ENCODE peak calls at places on chromosomes 7 and 10, in ten cellular contexts. One of them, this sample, is unnamed. For H3K27me3, the result is how much of the 10 kb centered on the place peaks cover.

GRCh38 chr7:135160098-135160857 is 10.2 kb downstream of the CYREN start:
- DNase-seq in BJ: no peak
- DNase-seq in SK-N-SH: no peak
- DNase-seq in cardiac muscle cell: no peak
- DNase-seq in GM06990: no peak
- DNase-seq in AG04450: no peak
- DNase-seq in tibial nerve: no peak
- DNase-seq in tibial artery: no peak
- DNase-seq in mammary epithelial cell: no peak
- DNase-seq in heart left ventricle: no peak
- DNase-seq in this sample: no peak

GRCh38 chr10:43137701-43137970 is 609 bp upstream of the CSGALNACT2 start:
- DNase-seq in BJ: no peak
- DNase-seq in SK-N-SH: peak
- DNase-seq in cardiac muscle cell: peak
- DNase-seq in GM06990: no peak
- DNase-seq in AG04450: no peak
- DNase-seq in tibial nerve: no peak
- DNase-seq in tibial artery: no peak
- DNase-seq in mammary epithelial cell: no peak
- DNase-seq in heart left ventricle: peak
- DNase-seq in this sample: peak

GRCh38 chr10:56622335-56622973 is 261.4 kb upstream of the ZWINT start:
- DNase-seq in BJ: no peak
- DNase-seq in SK-N-SH: no peak
- DNase-seq in cardiac muscle cell: no peak
- DNase-seq in GM06990: peak
- DNase-seq in AG04450: no peak
- DNase-seq in tibial nerve: no peak
- DNase-seq in tibial artery: no peak
- DNase-seq in mammary epithelial cell: no peak
- DNase-seq in heart left ventricle: no peak
- DNase-seq in this sample: no peak

GRCh38 chr7:150406565-150407421 is 27.7 kb downstream of the ZNF775 start:
- DNase-seq in BJ: no peak
- DNase-seq in SK-N-SH: no peak
- DNase-seq in cardiac muscle cell: no peak
- DNase-seq in GM06990: peak
- DNase-seq in AG04450: no peak
- DNase-seq in tibial nerve: no peak
- DNase-seq in tibial artery: no peak
- DNase-seq in mammary epithelial cell: no peak
- DNase-seq in heart left ventricle: peak
- DNase-seq in this sample: no peak

GRCh38 chr10:49649936-49650723 is 29.3 kb upstream of the C10orf53 start:
- DNase-seq in BJ: no peak
- DNase-seq in SK-N-SH: peak
- DNase-seq in cardiac muscle cell: no peak
- DNase-seq in GM06990: no peak
- DNase-seq in AG04450: no peak
- DNase-seq in tibial nerve: no peak
- DNase-seq in tibial artery: no peak
- DNase-seq in mammary epithelial cell: no peak
- DNase-seq in heart left ventricle: no peak
- DNase-seq in this sample: no peak

GRCh38 chr10:112585052-112585451 is 138.0 kb downstream of the VTI1A start:
- DNase-seq in BJ: no peak
- DNase-seq in SK-N-SH: no peak
- DNase-seq in cardiac muscle cell: no peak
- DNase-seq in GM06990: no peak
- DNase-seq in AG04450: no peak
- DNase-seq in tibial nerve: no peak
- DNase-seq in tibial artery: peak
- DNase-seq in mammary epithelial cell: peak
- DNase-seq in heart left ventricle: no peak
- DNase-seq in this sample: no peak

GRCh38 chr7:31957090-31957720 is 113.0 kb downstream of the PDE1C start:
- DNase-seq in BJ: no peak
- DNase-seq in SK-N-SH: no peak
- DNase-seq in cardiac muscle cell: no peak
- DNase-seq in GM06990: no peak
- DNase-seq in AG04450: no peak
- DNase-seq in tibial nerve: no peak
- DNase-seq in tibial artery: no peak
- DNase-seq in mammary epithelial cell: no peak
- DNase-seq in heart left ventricle: no peak
- DNase-seq in this sample: no peak

GRCh38 chr7:87000344-87000743 is 59.1 kb downstream of the ELAPOR2 start:
- DNase-seq in BJ: no peak
- DNase-seq in SK-N-SH: no peak
- DNase-seq in cardiac muscle cell: no peak
- DNase-seq in GM06990: no peak
- DNase-seq in AG04450: no peak
- DNase-seq in tibial nerve: no peak
- DNase-seq in tibial artery: no peak
- DNase-seq in mammary epithelial cell: no peak
- DNase-seq in heart left ventricle: no peak
- DNase-seq in this sample: no peak

GRCh38 chr7:30927040-30927439 is 15.4 kb downstream of the AQP1 start:
- DNase-seq in BJ: no peak
- DNase-seq in SK-N-SH: peak
- DNase-seq in cardiac muscle cell: no peak
- DNase-seq in GM06990: no peak
- DNase-seq in AG04450: no peak
- DNase-seq in tibial nerve: peak
- DNase-seq in tibial artery: no peak
- DNase-seq in mammary epithelial cell: no peak
- DNase-seq in heart left ventricle: no peak
- DNase-seq in this sample: peak

GRCh38 chr10:58951750-58952149 is 224.7 kb upstream of the PHYHIPL start:
- DNase-seq in BJ: peak
- DNase-seq in SK-N-SH: no peak
- DNase-seq in cardiac muscle cell: no peak
- DNase-seq in GM06990: no peak
- DNase-seq in AG04450: no peak
- DNase-seq in tibial nerve: peak
- DNase-seq in tibial artery: no peak
- DNase-seq in mammary epithelial cell: no peak
- DNase-seq in heart left ventricle: no peak
- DNase-seq in this sample: no peak

GRCh38 chr10:61404771-61405170 is 48.4 kb downstream of the TMEM26 start:
- DNase-seq in BJ: peak
- DNase-seq in SK-N-SH: no peak
- DNase-seq in cardiac muscle cell: no peak
- DNase-seq in GM06990: no peak
- DNase-seq in AG04450: peak
- DNase-seq in tibial nerve: no peak
- DNase-seq in tibial artery: no peak
- DNase-seq in mammary epithelial cell: no peak
- DNase-seq in heart left ventricle: no peak
- DNase-seq in this sample: no peak

GRCh38 chr7:24854866-24855265 is 97.6 kb upstream of the GSDME start:
- DNase-seq in BJ: peak
- DNase-seq in SK-N-SH: no peak
- DNase-seq in cardiac muscle cell: no peak
- DNase-seq in GM06990: no peak
- DNase-seq in AG04450: no peak
- DNase-seq in tibial nerve: no peak
- DNase-seq in tibial artery: no peak
- DNase-seq in mammary epithelial cell: no peak
- DNase-seq in heart left ventricle: no peak
- DNase-seq in this sample: no peak

GRCh38 chr10:30155401-30155800 is 96.0 kb upstream of the JCAD start:
- DNase-seq in BJ: no peak
- DNase-seq in SK-N-SH: no peak
- DNase-seq in cardiac muscle cell: no peak
- DNase-seq in GM06990: peak
- DNase-seq in AG04450: no peak
- DNase-seq in tibial nerve: no peak
- DNase-seq in tibial artery: peak
- DNase-seq in mammary epithelial cell: no peak
- DNase-seq in heart left ventricle: peak
- DNase-seq in this sample: peak

GRCh38 chr7:146146866-146147265 is 30.3 kb downstream of the CNTNAP2 start:
- DNase-seq in BJ: peak
- DNase-seq in SK-N-SH: no peak
- DNase-seq in cardiac muscle cell: no peak
- DNase-seq in GM06990: no peak
- DNase-seq in AG04450: no peak
- DNase-seq in tibial nerve: no peak
- DNase-seq in tibial artery: no peak
- DNase-seq in mammary epithelial cell: no peak
- DNase-seq in heart left ventricle: no peak
- DNase-seq in this sample: no peak

GRCh38 chr10:60388709-60389241 is 900 bp downstream of the ANK3 start:
- DNase-seq in BJ: no peak
- DNase-seq in SK-N-SH: no peak
- DNase-seq in cardiac muscle cell: peak
- DNase-seq in GM06990: no peak
- DNase-seq in AG04450: no peak
- DNase-seq in tibial nerve: no peak
- DNase-seq in tibial artery: no peak
- DNase-seq in mammary epithelial cell: no peak
- DNase-seq in heart left ventricle: no peak
- DNase-seq in this sample: no peak

GRCh38 chr7:16398211-16399017 is 22.9 kb downstream of the CRPPA start:
- DNase-seq in BJ: no peak
- DNase-seq in SK-N-SH: no peak
- DNase-seq in cardiac muscle cell: peak
- DNase-seq in GM06990: no peak
- DNase-seq in AG04450: no peak
- DNase-seq in tibial nerve: no peak
- DNase-seq in tibial artery: no peak
- DNase-seq in mammary epithelial cell: no peak
- DNase-seq in heart left ventricle: no peak
- DNase-seq in this sample: no peak

GRCh38 chr7:28686418-28686800 is 271.7 kb downstream of the TRIL start:
- DNase-seq in BJ: no peak
- DNase-seq in SK-N-SH: peak
- DNase-seq in cardiac muscle cell: peak
- DNase-seq in GM06990: no peak
- DNase-seq in AG04450: peak
- DNase-seq in tibial nerve: peak
- DNase-seq in tibial artery: no peak
- DNase-seq in mammary epithelial cell: peak
- DNase-seq in heart left ventricle: no peak
- DNase-seq in this sample: no peak

DNA sequence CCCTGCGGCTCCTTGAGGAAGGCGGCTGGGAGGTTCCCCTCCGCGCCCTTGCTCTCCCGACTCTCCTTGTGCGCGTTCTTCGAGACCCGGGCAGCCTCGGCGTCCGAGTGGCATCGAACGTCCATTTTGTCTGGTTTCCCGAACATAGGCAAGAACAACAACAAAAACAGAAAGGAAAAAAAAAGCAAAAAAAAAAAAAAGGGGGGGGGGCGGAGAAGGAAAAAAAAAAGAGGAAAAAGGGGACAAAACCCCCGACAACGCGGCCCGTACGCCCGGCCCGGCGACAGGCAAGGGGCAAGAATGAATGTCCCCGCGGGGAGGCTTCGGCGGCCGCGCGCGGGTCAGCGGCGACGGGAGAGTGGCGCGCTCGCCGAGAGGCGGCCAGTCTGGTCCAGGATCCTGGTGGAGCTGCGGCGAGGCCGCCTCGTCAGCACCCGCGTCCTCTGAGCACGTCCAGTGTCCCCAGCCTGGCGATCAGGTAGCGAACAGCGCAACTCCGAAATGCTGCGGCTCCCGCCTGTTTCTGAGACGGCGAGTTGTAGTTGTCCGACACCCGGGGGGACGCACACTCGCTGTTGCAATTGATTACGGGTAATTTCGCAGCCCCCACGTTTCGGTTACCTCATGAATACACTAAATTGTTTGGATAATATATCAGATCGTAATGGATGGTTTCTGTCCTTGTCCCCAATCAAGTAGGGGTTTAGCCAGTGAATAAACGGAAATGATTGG is at the start of gene VAX1:
- DNase-seq in BJ: no peak
- DNase-seq in SK-N-SH: peak
- DNase-seq in cardiac muscle cell: peak
- DNase-seq in GM06990: peak
- DNase-seq in AG04450: no peak
- DNase-seq in tibial nerve: no peak
- DNase-seq in tibial artery: no peak
- DNase-seq in mammary epithelial cell: no peak
- DNase-seq in heart left ventricle: no peak
- DNase-seq in this sample: no peak
- H3K4me3 ChIP-seq in BJ: peak
- H3K4me3 ChIP-seq in SK-N-SH: peak
- H3K4me3 ChIP-seq in cardiac muscle cell: peak
- H3K4me3 ChIP-seq in GM06990: no peak
- H3K4me3 ChIP-seq in AG04450: peak
- H3K4me3 ChIP-seq in tibial nerve: peak
- H3K4me3 ChIP-seq in tibial artery: peak
- H3K4me3 ChIP-seq in mammary epithelial cell: peak
- H3K4me3 ChIP-seq in heart left ventricle: peak
- H3K4me3 ChIP-seq in this sample: peak

GRCh38 chr7:80288175-80289122 is 153.8 kb downstream of the GNAI1 start:
- DNase-seq in BJ: no peak
- DNase-seq in SK-N-SH: no peak
- DNase-seq in cardiac muscle cell: no peak
- DNase-seq in GM06990: no peak
- DNase-seq in AG04450: no peak
- DNase-seq in tibial nerve: no peak
- DNase-seq in tibial artery: no peak
- DNase-seq in mammary epithelial cell: no peak
- DNase-seq in heart left ventricle: no peak
- DNase-seq in this sample: no peak
- TF ChIP-seq CTCF in BJ: no peak
- TF ChIP-seq CTCF in SK-N-SH: peak
- TF ChIP-seq CTCF in cardiac muscle cell: peak
- TF ChIP-seq CTCF in GM06990: no peak
- TF ChIP-seq CTCF in AG04450: no peak
- TF ChIP-seq CTCF in tibial nerve: no peak
- TF ChIP-seq CTCF in tibial artery: no peak
- TF ChIP-seq CTCF in mammary epithelial cell: no peak
- TF ChIP-seq CTCF in heart left ventricle: peak
- TF ChIP-seq CTCF in this sample: peak

DNA sequence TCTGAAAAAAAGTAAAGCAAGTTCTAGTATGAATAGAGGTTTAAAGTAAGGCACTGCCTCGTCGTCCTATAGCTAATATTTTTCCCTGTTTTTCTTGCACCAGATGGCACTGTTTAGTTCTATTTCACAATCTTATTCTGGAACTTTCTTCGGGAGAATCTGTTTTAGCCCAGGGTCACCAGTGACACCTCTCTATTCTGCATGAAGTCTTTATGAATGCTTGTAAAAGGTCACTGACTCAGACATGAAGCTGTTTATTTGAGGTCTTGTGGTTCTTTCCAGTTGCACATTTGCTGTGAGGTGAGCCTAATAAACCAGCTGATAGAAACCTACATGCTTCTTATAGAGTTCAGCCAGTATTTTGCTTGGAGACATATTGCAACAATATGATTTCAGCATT is 444.3 kb downstream of the AUTS2 start:
- DNase-seq in BJ: no peak
- DNase-seq in SK-N-SH: peak
- DNase-seq in cardiac muscle cell: no peak
- DNase-seq in GM06990: no peak
- DNase-seq in AG04450: no peak
- DNase-seq in tibial nerve: no peak
- DNase-seq in tibial artery: no peak
- DNase-seq in mammary epithelial cell: peak
- DNase-seq in heart left ventricle: no peak
- DNase-seq in this sample: no peak
- H3K27me3 ChIP-seq in BJ: under half
- H3K27me3 ChIP-seq in SK-N-SH: under half
- H3K27me3 ChIP-seq in cardiac muscle cell: under half
- H3K27me3 ChIP-seq in GM06990: under half
- H3K27me3 ChIP-seq in AG04450: under half
- H3K27me3 ChIP-seq in tibial nerve: under half
- H3K27me3 ChIP-seq in tibial artery: under half
- H3K27me3 ChIP-seq in mammary epithelial cell: under half
- H3K27me3 ChIP-seq in heart left ventricle: under half
- H3K27me3 ChIP-seq in this sample: under half

GRCh38 chr10:6721964-6722615 is 142.0 kb upstream of the PRKCQ start:
- DNase-seq in BJ: peak
- DNase-seq in SK-N-SH: no peak
- DNase-seq in cardiac muscle cell: no peak
- DNase-seq in GM06990: no peak
- DNase-seq in AG04450: peak
- DNase-seq in tibial nerve: peak
- DNase-seq in tibial artery: no peak
- DNase-seq in mammary epithelial cell: peak
- DNase-seq in heart left ventricle: no peak
- DNase-seq in this sample: peak
- H3K4me3 ChIP-seq in BJ: no peak
- H3K4me3 ChIP-seq in SK-N-SH: peak
- H3K4me3 ChIP-seq in cardiac muscle cell: no peak
- H3K4me3 ChIP-seq in GM06990: no peak
- H3K4me3 ChIP-seq in AG04450: peak
- H3K4me3 ChIP-seq in tibial nerve: no peak
- H3K4me3 ChIP-seq in tibial artery: no peak
- H3K4me3 ChIP-seq in mammary epithelial cell: no peak
- H3K4me3 ChIP-seq in heart left ventricle: no peak
- H3K4me3 ChIP-seq in this sample: no peak